ENCODE peak calls at places on chromosomes 3 and 15, in four cellular contexts. Y, C, N and Q are unnamed samples.
A peak's percentile ranks its signal among the peaks of the same experiment; 100 is the strongest.

GRCh38 chr15:59260090-59260489 is 53.4 kb downstream of the LDHAL6B start:
- DNase-seq in C (no peak), N (no peak), Y (no peak), Q (no peak)

GRCh38 chr3:139292933-139293664 is 50.7 kb upstream of the MRPS22 start:
- DNase-seq in C (no peak), N (no peak), Y (no peak), Q (no peak)

GRCh38 chr3:186986811-186987210 is 56.5 kb downstream of the ST6GAL1 start:
- DNase-seq in Y (no peak), N (no peak), C (no peak), Q (no peak)

GRCh38 chr3:179544981-179545645 is 17.6 kb upstream of the ACTL6A start:
- DNase-seq in C (no peak), N (no peak), Y (no peak), Q (no peak)

GRCh38 chr3:72628065-72628464 is 220.2 kb downstream of the SHQ1 start:
- DNase-seq in Y (no peak), C (no peak), N (no peak), Q (peak; percentile 80)

GRCh38 chr3:9507586-9508578 is 45.7 kb downstream of the LHFPL4 start:
- DNase-seq in N (no peak), C (no peak), Y (no peak), Q (no peak)

GRCh38 chr3:151796105-151796705 is 17.7 kb upstream of the AADAC start:
- DNase-seq in Y (no peak), N (no peak), C (no peak), Q (no peak)

GRCh38 chr3:32626650-32627049 is 56.0 kb upstream of the DYNC1LI1 start:
- DNase-seq in C (no peak), N (no peak), Y (no peak), Q (no peak)

GRCh38 chr15:58495836-58496501 is 64.2 kb downstream of the LIPC start:
- DNase-seq in N (no peak), C (no peak), Y (no peak), Q (no peak)

GRCh38 chr15:53739651-53740050 is 19.8 kb downstream of the WDR72 start:
- DNase-seq in C (no peak), Y (no peak), N (no peak), Q (no peak)

GRCh38 chr3:5347486-5347885 is 160.0 kb downstream of the EDEM1 start:
- DNase-seq in C (no peak), N (no peak), Y (no peak), Q (no peak)

GRCh38 chr15:88650556-88650955 is 11.7 kb downstream of the ISG20 start:
- DNase-seq in N (no peak), C (no peak), Y (no peak), Q (no peak)

GRCh38 chr3:192812736-192813383 is 85.5 kb upstream of the FGF12 start:
- DNase-seq in Y (peak; percentile 49), N (no peak), C (no peak), Q (no peak)

GRCh38 chr15:44207643-44208042 is 12.6 kb upstream of the FRMD5 start:
- DNase-seq in Y (no peak), C (no peak), N (no peak), Q (no peak)

GRCh38 chr15:98920091-98920880 is 87.3 kb downstream of the PGPEP1L start:
- DNase-seq in C (no peak), N (no peak), Y (no peak), Q (no peak)

GRCh38 chr3:33658971-33659848 is 58.8 kb downstream of the CLASP2 start:
- DNase-seq in N (no peak), Y (no peak), C (peak; percentile 62), Q (peak; percentile 36)

GRCh38 chr15:67164401-67164791 is 90.1 kb downstream of the AAGAB start:
- DNase-seq in C (no peak), N (no peak), Y (no peak), Q (no peak)

GRCh38 chr3:42081814-42082473 is 9.2 kb upstream of the TRAK1 start:
- DNase-seq in Y (no peak), N (no peak), C (no peak), Q (no peak)

GRCh38 chr3:44954962-44955361 is 21.0 kb downstream of the ZDHHC3 start:
- DNase-seq in Y (no peak), C (peak; percentile 67), N (no peak), Q (no peak)

GRCh38 chr15:43958894-43959330 is 132.1 kb downstream of the WDR76 start:
- DNase-seq in Y (peak; percentile 13), C (no peak), N (no peak), Q (no peak)

GRCh38 chr3:50632450-50632849 is 15.5 kb downstream of the MAPKAPK3 start:
- DNase-seq in N (no peak), Y (no peak), C (no peak), Q (no peak)

GRCh38 chr15:52680041-52680391 is 828 bp upstream of the ATOSA start:
- DNase-seq in Y (no peak), N (no peak), C (no peak), Q (no peak)

GRCh38 chr3:43496740-43497375 is 125.0 kb downstream of the ANO10 start:
- DNase-seq in C (no peak), N (no peak), Y (no peak), Q (no peak)

GRCh38 chr15:58444056-58444455 is 12.3 kb downstream of the LIPC start:
- DNase-seq in C (no peak), N (no peak), Y (no peak), Q (no peak)

DNA sequence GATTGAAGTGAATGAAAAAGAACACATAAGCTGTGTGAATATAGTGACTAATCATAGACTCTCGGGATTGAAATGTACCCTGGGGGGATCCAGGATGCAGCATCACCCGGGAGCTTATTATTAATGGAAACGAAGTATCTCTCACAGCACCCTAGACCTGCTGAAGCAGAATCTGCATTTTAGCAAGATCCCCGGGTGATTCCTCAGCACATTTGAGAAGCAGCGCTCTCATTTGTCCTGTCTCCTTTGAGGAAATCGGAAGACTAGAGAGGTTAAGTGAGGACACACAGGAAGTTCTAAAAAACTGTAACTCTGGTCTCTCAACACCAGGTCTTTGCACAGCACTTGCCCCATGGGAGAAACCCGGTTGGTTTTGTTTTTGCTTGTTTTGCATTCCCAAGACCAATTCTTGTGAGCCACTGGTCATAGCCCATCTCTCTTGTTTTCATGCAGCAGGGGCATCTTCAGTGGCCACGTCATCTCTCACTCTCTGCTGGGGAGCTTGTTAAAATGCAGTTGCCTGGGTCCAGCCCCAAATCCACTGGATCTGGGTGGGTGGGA is 30.2 kb downstream of the ZNF710 start:
- DNase-seq in Y (no peak), C (no peak), N (no peak), Q (no peak)
- TF ChIP-seq POLR2A in Y (no peak), C (no peak), N (no peak), Q (no peak)

DNA sequence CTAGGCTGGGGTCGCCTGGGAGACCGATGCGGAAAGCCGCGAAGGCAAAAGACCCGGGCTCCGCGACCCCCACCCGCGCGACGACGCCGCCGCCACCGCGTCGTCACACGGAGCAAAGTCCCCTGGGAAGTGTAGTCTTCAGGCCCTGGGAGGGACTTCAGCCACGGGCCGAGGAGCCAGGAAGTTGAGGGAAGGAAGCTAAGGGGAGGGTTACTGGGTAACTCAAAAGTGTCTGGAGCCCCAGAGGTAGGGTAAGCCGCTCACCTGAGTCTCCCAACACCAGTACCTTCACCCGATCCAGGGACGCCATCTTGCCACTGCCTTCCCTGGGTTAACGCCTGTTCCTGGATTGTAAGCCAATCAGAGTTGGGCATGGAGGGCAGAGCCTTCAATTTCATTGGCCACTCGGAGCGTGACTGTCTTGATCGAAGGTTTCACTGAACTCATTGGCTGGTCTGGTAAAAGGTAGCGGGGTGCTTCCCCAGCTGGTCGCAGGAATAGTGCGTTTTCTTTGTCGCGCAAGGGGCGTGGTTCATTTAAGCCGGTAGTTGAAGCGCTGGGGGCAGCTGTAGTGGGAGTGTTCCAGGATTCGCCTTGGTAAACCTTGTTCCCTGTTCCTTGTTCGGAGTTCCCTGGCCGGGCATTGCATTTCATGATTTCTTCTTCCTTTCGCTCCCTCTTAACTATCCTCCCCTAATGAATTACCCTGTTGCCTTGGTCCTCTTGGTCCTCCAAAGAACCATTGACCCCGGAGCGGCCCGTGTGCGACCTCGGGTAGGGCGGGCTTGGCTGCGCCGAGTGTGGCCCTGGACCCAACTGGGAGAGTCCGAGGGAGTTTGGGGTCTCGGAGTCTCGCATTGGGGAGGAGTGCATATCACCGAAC is at the start of the genes GTF2E1 and RABL3:
- DNase-seq in C (peak; percentile 92), N (peak; percentile 84), Y (peak; percentile 99), Q (peak; percentile 98)
- TF ChIP-seq POLR2A in C (peak; percentile 71), N (peak; percentile 72), Y (peak; percentile 57), Q (peak; percentile 11)

GRCh38 chr15:40955141-40955903 is 2.1 kb downstream of the CHAC1 start:
- DNase-seq in Y (no peak), C (no peak), N (no peak), Q (no peak)

GRCh38 chr15:40951764-40952163 is 1.5 kb upstream of the CHAC1 start:
- DNase-seq in C (no peak), Y (no peak), N (no peak), Q (no peak)

GRCh38 chr15:40952301-40952900 is 870 bp upstream of the CHAC1 start:
- DNase-seq in C (no peak), N (no peak), Y (no peak), Q (no peak)

GRCh38 chr15:40953713-40954074 is 423 bp downstream of the CHAC1 start:
- DNase-seq in N (no peak), C (no peak), Y (no peak), Q (no peak)

DNA sequence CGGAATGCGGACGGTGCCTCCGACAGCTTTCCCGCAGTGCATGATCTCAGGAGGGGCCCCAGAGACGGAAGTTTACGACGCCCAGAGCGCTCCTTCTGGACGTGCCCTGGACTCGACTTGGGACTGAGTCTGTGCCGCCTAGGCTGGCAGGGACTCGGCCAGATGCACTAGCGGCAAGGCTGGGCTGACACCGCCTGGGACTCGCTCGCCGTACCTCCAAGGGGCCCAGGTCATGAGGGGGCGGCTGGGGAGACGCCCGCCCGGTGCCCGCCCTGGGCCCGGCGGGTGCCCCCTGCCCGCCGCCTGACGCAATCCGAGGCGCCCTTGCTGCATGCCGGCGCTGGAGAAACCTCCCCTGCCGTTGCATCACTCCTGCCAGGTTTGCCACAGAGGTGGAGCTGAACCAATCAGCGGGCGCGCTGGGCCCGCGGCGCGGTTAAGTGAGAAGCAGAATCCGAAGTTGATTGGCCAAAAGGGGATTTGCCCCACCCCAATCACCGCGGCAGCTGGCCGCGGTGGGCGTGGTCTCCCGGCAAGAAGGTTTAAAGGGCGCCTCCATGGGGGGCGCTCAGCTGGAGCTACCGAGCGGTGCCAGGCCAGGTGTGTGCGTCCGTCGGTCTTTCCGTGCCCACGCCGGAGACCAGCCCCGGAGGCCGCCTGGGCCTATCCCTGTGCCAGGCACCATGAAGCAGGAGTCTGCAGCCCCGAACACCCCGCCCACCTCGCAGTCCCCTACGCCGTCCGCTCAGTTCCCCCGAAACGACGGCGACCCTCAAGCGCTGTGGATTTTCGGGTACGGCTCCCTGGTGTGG is at the start of gene CHAC1:
- DNase-seq in Y (peak; percentile 94), C (peak; percentile 96), N (peak; percentile 74), Q (peak; percentile 88)
- TF ChIP-seq POLR2A in Y (peak; percentile 86), C (peak; percentile 87), N (peak; percentile 71), Q (no peak)

DNA sequence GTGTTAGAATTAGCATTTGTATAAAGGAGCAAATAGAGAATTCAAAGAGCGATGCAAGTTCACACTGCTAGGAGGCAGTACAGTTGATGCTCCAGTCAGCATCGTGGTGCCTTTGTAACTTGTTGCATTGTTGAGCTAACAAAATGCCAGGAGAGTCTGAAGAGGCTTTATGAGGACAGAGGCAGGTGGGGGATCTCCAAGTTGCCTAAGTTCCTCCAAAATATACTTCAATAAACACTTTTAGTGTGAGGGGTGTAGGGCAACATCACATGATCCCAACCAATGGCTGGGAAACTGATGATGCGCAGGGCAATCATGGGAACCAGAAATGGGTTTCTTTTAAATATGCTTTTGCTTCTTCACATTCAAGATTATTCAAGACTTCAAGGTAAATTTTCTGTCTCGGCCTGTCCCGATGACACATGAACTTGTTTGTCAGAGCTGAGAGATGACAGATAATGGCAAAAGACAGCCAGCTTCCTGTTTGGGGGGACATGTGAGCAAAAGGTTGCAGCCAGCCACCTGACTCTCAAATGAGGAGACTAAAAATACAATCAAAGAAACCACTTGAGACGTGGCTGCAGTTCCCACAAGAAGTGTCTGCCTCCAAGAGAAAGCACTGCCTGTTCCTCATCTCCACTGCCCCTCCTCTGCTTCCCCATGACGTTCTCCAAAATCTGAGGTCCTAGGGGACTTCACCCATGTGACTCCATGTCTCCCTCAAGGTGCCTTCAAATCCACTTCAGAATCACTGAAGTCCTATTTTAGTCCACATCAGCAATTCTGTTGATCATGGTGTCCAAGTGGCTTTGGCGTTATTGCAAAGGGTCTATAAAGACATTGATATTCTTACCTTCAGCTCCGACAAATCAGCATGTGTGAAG is 39.3 kb downstream of the KLHL6 start:
- DNase-seq in C (no peak), Y (no peak), N (no peak), Q (no peak)
- TF ChIP-seq POLR2A in C (no peak), Y (no peak), N (peak; percentile 27), Q (no peak)